ENCODE peak calls at places on chromosomes 12 and 14, in eight cellular contexts. L, V, G, C, B, O, U and D are unnamed samples.

GRCh38 chr12:76346798-76347420 is 1.3 kb downstream of the BBS10 start:
- DNase-seq in C (peak), V (peak), O (peak), B (peak), G (no peak), L (peak), U (peak), D (no peak)

GRCh38 chr12:11543513-11544168 is 105.8 kb upstream of the ETV6 start:
- DNase-seq in L (no peak), V (no peak), C (no peak), G (no peak), B (peak), U (no peak), O (no peak), D (no peak)

GRCh38 chr14:30005114-30005698 is 77.6 kb upstream of the PRKD1 start:
- DNase-seq in O (peak), L (peak), B (peak), C (no peak), U (no peak), G (no peak), V (peak), D (peak)

GRCh38 chr12:77578471-77579262 is 252.0 kb upstream of the NAV3 start:
- DNase-seq in U (no peak), C (no peak), L (no peak), O (no peak), B (peak), V (no peak), G (no peak), D (no peak)

GRCh38 chr12:98503343-98503592 is 12.1 kb upstream of the TMPO start:
- DNase-seq in U (peak), G (peak), L (peak), C (peak), V (peak), B (peak), O (peak), D (peak)

GRCh38 chr12:114726092-114726710 is 42.2 kb upstream of the TBX3 start:
- DNase-seq in O (no peak), V (peak), B (no peak), U (no peak), C (no peak), G (no peak), L (no peak), D (no peak)

GRCh38 chr12:108724054-108724889 is 7.0 kb downstream of the CORO1C start:
- DNase-seq in G (no peak), B (no peak), U (peak), O (no peak), L (peak), V (no peak), C (no peak), D (no peak)

GRCh38 chr12:5521456-5522325 is 89.8 kb downstream of the NTF3 start:
- DNase-seq in L (no peak), V (no peak), U (no peak), C (no peak), B (no peak), O (no peak), G (no peak), D (no peak)

GRCh38 chr14:64493455-64493854 is 10.2 kb downstream of the ZBTB25 start:
- DNase-seq in U (no peak), V (no peak), G (no peak), O (no peak), L (no peak), C (no peak), B (no peak), D (no peak)

GRCh38 chr12:132559652-132560420 is 50.5 kb downstream of the LRCOL1 start:
- DNase-seq in V (peak), L (peak), C (peak), B (peak), U (no peak), G (peak), O (peak), D (peak)

GRCh38 chr12:27014859-27015729 is 910 bp upstream of the TM7SF3 start:
- DNase-seq in O (no peak), G (no peak), V (no peak), U (no peak), B (no peak), C (no peak), L (no peak), D (no peak)

GRCh38 chr14:85530626-85531025 is 682 bp downstream of the FLRT2 start:
- DNase-seq in O (no peak), B (no peak), V (no peak), G (no peak), L (no peak), C (no peak), U (no peak), D (no peak)

GRCh38 chr12:42565633-42566032 is 23.9 kb downstream of the PRICKLE1 start:
- DNase-seq in U (no peak), V (no peak), L (no peak), C (no peak), O (no peak), B (no peak), G (no peak), D (peak)
- TF ChIP-seq CTCF in U (no peak), V (no peak), L (no peak), C (no peak), O (peak), B (no peak), G (no peak), D (no peak)

DNA sequence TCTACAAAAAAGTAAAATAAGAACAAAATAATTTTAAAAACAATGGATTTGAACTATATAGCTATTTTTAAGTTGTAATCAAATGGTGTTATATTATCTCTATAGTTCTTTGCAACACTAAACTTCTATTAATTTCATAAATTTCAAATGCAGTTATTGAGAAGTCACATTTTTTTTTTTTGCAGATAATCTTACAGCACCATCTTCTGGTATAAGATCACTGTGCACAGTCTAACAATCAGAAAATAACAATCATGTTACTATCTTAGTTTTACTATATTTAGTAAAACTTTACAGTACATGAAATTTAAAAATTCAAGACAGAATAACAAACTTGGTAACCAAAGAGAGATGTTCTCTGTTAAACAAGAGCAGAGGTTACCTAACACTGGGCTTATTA is 40.6 kb downstream of the GXYLT1 start:
- DNase-seq in O (no peak), B (peak), G (no peak), L (peak), V (no peak), U (no peak), C (no peak), D (no peak)
- TF ChIP-seq CTCF in O (peak), B (no peak), G (peak), L (peak), V (peak), U (no peak), C (no peak), D (no peak)

GRCh38 chr12:91178801-91179200 is 3.8 kb downstream of the DCN start:
- DNase-seq in V (no peak), O (no peak), G (no peak), L (no peak), U (no peak), C (no peak), B (no peak), D (no peak)

GRCh38 chr12:91180162-91180561 is 2.5 kb downstream of the DCN start:
- DNase-seq in O (no peak), U (no peak), B (no peak), G (no peak), L (no peak), V (no peak), C (no peak), D (no peak)

GRCh38 chr12:91177380-91177779 is 5.2 kb downstream of the DCN start:
- DNase-seq in L (no peak), O (no peak), C (no peak), U (no peak), V (no peak), B (no peak), G (no peak), D (no peak)

GRCh38 chr12:91179315-91179714 is 3.3 kb downstream of the DCN start:
- DNase-seq in U (no peak), O (no peak), V (peak), C (no peak), G (no peak), B (peak), L (peak), D (no peak)

GRCh38 chr12:91178139-91178561 is 4.5 kb downstream of the DCN start:
- DNase-seq in B (peak), G (no peak), O (peak), U (no peak), C (no peak), V (peak), L (peak), D (no peak)
- TF ChIP-seq CTCF in B (peak), G (peak), O (peak), U (peak), C (no peak), V (peak), L (peak), D (no peak)

DNA sequence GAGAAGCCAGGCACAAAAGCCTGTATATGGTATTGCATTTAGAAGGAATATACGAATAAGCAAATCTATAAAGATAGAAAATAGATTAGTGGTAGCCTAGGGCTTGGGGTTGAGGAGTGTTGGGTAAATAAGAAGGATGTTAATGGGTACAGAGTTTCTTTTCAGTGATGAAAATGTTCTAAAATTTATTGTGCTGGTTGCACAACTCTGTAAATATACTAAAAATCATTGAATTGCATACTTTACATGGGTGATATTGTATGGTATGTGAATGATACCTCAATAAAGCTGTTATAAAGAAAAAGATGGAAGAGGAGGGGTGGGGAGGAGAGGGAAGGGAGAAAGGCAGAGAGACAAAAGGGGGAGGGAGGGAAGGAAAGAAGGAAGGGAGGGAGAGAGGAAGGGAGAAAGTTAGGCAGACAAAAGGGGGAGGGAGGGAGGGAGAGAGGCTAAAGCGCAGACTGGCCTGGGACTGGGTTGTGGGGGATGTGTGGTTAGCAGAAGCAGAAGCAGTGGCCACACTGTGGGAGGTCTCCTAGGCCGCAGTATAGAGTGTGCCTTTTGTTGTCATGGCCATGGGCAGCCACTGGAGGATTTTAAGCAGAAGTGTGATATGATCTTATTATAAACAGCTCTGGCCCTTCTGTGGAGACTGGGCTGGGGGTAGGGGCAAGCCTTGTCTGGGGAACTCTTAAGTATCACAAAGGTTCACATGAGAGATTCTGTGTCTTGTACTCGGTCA is 73.6 kb upstream of the ELK3 start:
- DNase-seq in O (no peak), G (no peak), B (peak), U (peak), L (no peak), V (no peak), C (peak), D (no peak)
- TF ChIP-seq CTCF in O (no peak), G (no peak), B (no peak), U (no peak), L (no peak), V (no peak), C (no peak), D (no peak)

GRCh38 chr12:51238510-51239334 is at the start of gene DAZAP2:
- DNase-seq in V (peak), G (peak), U (peak), L (peak), C (peak), O (peak), B (peak), D (peak)
- TF ChIP-seq CTCF in V (no peak), G (peak), U (peak), L (peak), C (no peak), O (peak), B (no peak), D (no peak)

GRCh38 chr14:75980856-75981255 is 939 bp downstream of the TGFB3 start:
- DNase-seq in B (peak), G (no peak), O (no peak), L (no peak), V (peak), U (peak), C (no peak), D (no peak)

GRCh38 chr14:75978249-75978731 is 3.5 kb downstream of the TGFB3 start:
- DNase-seq in B (no peak), G (no peak), C (no peak), O (no peak), L (no peak), V (no peak), U (no peak), D (no peak)

GRCh38 chr14:75981426-75981825 is 369 bp downstream of the TGFB3 start:
- DNase-seq in V (no peak), G (peak), U (peak), L (no peak), O (no peak), C (peak), B (no peak), D (no peak)

GRCh38 chr14:75979071-75979571 is 2.7 kb downstream of the TGFB3 start:
- DNase-seq in B (peak), V (peak), O (no peak), U (no peak), C (peak), G (peak), L (peak), D (peak)

DNA sequence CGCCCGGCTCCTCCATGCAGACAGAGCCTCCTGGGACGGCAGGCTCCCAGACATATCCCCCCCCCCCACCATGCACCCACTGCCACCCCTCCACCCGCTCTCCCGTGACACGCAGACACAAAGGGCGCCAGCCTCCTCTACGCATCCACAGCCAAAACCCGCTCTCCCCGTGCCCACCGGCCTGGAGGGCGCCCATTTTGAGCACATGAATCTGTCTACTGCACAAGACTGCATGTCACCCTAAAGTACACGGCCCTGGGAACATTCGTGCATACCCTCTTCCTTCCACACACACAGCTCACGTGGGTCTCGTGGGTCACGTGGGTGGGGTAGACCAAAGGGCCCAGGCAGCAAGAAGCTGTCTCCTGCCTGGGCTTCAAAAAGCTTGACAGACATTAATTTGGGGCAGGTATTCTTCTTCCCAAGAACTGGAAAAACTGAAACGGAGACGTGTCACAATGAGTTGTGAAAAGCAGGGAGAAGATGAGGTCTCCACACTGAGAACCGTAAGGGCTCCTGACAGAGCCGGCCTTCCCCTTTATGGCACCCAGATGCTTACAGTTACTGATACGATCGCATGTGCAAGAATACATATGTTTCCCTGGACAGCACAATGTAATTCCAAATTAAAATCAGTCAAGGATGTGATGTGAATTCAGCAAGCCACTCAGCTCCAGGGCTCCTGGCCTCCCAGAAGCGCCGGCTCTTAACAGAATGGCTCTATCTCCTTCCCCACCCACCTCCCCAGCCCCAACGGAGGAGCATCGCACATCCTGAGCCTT is 2.0 kb downstream of the TGFB3 start:
- DNase-seq in G (peak), C (no peak), V (peak), U (peak), B (no peak), L (no peak), O (no peak), D (no peak)
- TF ChIP-seq CTCF in G (no peak), C (no peak), V (no peak), U (no peak), B (no peak), L (no peak), O (no peak), D (no peak)

GRCh38 chr12:51806896-51807295 is 41.6 kb downstream of the FIGNL2 start:
- DNase-seq in L (no peak), C (no peak), U (no peak), B (no peak), O (no peak), V (no peak), G (no peak), D (no peak)
- TF ChIP-seq CTCF in L (no peak), C (no peak), U (no peak), B (no peak), O (no peak), V (no peak), G (no peak), D (no peak)